ENCODE peak calls at places on chromosomes 6 and 20, in five cellular contexts. F is tibial nerve, H is astrocyte, G is heart left ventricle, B is body of pancreas. S is an unnamed sample. For H3K27me3 and H3K4me1, the result is how much of the 10 kb centered on the place peaks cover.

GRCh38 chr6:163313981-163314380 is 100.5 kb upstream of the QKI start:
- DNase-seq in G (no peak), F (no peak), H (no peak), B (no peak), S (no peak)

GRCh38 chr6:125004797-125005595 is 42.8 kb downstream of the RNF217 start:
- DNase-seq in G (no peak), F (no peak), B (no peak), H (no peak), S (no peak)

GRCh38 chr6:4607026-4607704 is 169.0 kb upstream of the CDYL start:
- DNase-seq in H (peak), B (peak), F (no peak), G (no peak), S (no peak)

GRCh38 chr6:31531771-31532643 is 3.2 kb downstream of the MCCD1 start:
- DNase-seq in G (no peak), H (no peak), F (no peak), B (no peak), S (no peak)

GRCh38 chr20:36340593-36340990 is 34.5 kb downstream of the DLGAP4 start:
- DNase-seq in H (no peak), F (no peak), G (peak), B (no peak), S (no peak)

GRCh38 chr6:113586966-113587699 is 270.0 kb upstream of the MARCKS start:
- DNase-seq in F (no peak), G (no peak), H (no peak), B (no peak), S (no peak)

GRCh38 chr6:136593748-136594490 is 43.7 kb upstream of the MAP7 start:
- DNase-seq in B (no peak), F (no peak), G (no peak), H (peak), S (no peak)

GRCh38 chr6:168578036-168578435 is 137.1 kb downstream of the SMOC2 start:
- DNase-seq in G (no peak), B (no peak), H (no peak), F (no peak), S (no peak)

GRCh38 chr6:16494781-16495180 is 256.4 kb downstream of the GMPR start:
- DNase-seq in B (no peak), H (peak), G (no peak), F (no peak), S (no peak)

GRCh38 chr6:117441824-117442264 is 16.1 kb upstream of the ROS1 start:
- DNase-seq in F (no peak), B (no peak), G (no peak), H (peak), S (no peak)

GRCh38 chr6:137423444-137424168 is 70.6 kb downstream of the OLIG3 start:
- DNase-seq in F (no peak), B (no peak), H (no peak), G (no peak), S (no peak)

GRCh38 chr6:43223175-43223574 is 6.1 kb downstream of the DNPH1 start:
- DNase-seq in B (no peak), F (no peak), H (no peak), G (peak), S (no peak)

GRCh38 chr6:24899647-24900325 is 36.0 kb downstream of the RIPOR2 start:
- DNase-seq in H (peak), B (no peak), G (no peak), F (no peak), S (no peak)

GRCh38 chr6:21171801-21172200 is 421.8 kb upstream of the SOX4 start:
- DNase-seq in G (no peak), B (no peak), F (no peak), H (peak), S (no peak)

GRCh38 chr6:16432075-16433032 is 194.0 kb downstream of the GMPR start:
- DNase-seq in H (peak), B (no peak), F (no peak), G (no peak), S (no peak)

GRCh38 chr20:36861875-36862801 is 13.8 kb upstream of the TLDC2 start:
- DNase-seq in H (peak), F (peak), B (peak), G (peak), S (peak)

GRCh38 chr6:20655317-20655716 is 121.1 kb downstream of the CDKAL1 start:
- DNase-seq in F (no peak), B (no peak), H (no peak), G (no peak), S (no peak)

GRCh38 chr6:132730560-132730959 is 16.7 kb upstream of the VNN1 start:
- DNase-seq in F (no peak), H (peak), G (no peak), B (no peak), S (no peak)

GRCh38 chr6:11769244-11769643 is 9.4 kb downstream of the ADTRP start:
- DNase-seq in F (no peak), B (no peak), H (no peak), G (no peak), S (no peak)

GRCh38 chr6:150267686-150268561 is 100.9 kb upstream of the IYD start:
- DNase-seq in F (no peak), G (no peak), H (peak), B (no peak), S (no peak)

GRCh38 chr6:5314191-5314865 is 53.0 kb downstream of the FARS2 start:
- DNase-seq in G (no peak), F (no peak), B (no peak), H (no peak), S (no peak)

DNA sequence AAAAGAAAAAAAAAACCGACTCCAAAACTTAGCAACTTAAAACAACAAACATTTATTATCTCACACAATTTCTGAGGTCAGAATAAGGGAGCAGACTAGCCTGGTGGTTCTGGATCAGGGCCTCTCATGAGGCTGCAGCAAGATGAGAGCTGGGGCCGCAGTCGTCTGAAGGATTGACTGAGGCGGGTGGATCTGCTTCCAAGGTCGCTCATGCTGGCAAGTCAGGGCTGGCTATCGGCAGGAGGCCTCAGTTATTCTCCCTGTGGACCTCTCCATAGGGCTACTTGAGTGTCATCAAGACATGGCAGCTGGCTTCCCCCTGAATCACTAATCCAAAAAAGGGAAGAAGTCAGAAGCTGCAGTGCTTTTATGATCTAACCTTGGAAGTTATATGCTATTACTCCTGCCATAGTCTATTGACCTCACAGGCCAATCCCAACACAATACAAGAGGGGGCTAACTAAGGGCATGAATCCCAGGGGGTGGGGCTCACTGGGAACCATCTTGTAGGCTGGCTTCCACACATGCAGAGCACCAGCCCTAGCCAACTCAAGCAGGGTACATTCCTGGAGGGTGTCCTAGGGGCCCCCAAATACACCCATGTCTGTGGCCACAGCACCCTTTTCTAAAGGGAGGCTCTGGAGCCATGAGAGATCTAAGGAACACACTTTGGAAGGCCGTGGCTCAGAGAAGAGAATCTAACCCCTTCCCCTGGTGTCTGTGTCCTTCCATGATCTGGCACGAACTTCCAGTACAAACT is 11.3 kb downstream of the EBF4 start:
- DNase-seq in B (no peak), H (no peak), F (no peak), G (no peak), S (no peak)
- H3K27me3 ChIP-seq in B (under half), H (under half), F (under half), G (under half), S (under half)

GRCh38 chr20:33817411-33817810 is 6.3 kb downstream of the CHMP4B start:
- DNase-seq in B (no peak), H (no peak), G (no peak), F (no peak), S (no peak)
- H3K4me1 ChIP-seq in B (half or more), H (under half), G (half or more), F (under half), S (under half)

DNA sequence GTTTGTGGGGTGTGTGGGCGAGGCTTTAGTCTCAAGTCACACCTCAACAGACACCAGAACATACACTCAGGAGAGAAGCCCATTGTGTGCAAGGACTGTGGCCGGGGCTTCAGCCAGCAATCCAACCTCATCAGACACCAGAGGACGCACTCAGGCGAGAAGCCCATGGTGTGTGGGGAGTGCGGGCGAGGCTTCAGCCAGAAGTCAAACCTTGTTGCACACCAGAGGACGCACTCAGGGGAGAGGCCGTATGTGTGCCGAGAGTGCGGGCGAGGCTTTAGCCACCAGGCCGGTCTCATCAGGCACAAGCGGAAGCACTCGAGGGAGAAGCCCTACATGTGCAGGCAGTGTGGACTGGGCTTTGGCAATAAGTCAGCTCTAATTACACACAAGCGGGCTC is 27.8 kb downstream of the ZNF133 start:
- DNase-seq in B (no peak), G (no peak), F (no peak), H (no peak), S (no peak)
- H3K27me3 ChIP-seq in B (under half), G (under half), F (under half), H (under half), S (under half)

DNA sequence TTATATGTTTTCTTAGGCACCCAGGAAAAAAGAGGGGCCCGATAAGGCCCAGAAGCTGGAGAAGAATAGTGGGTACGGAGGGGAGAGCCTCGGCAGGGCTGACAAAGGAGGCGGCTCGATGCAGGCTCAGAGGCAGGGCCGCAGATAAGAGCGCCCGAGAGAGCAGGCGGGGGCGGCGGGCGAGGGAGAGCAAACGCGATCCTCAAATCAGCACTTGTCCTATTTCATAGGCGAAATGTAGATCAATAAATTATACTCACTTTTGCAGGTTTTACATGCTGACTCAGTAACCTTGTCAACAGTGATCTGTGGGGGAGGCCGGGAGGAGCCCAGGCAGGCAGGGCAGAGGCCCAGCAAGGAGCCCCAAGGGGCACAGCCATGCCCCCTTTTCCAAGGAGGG is 42.6 kb downstream of the GRM4 start:
- DNase-seq in G (no peak), F (no peak), H (no peak), B (no peak), S (no peak)
- H3K4me1 ChIP-seq in G (under half), F (under half), H (under half), B (under half), S (under half)